ENCODE peak calls at places on chromosome 6, in eight cellular contexts. T is CD8-positive, alpha-beta T cell; G is small intestine; N is cardiac muscle cell; F is gastrocnemius medialis; U is endodermal cell; J is CD8-positive, alpha-beta memory T cell; P is A549. I is an unnamed sample.

GRCh38 chr6:160132776-160133338 is 11.2 kb downstream of the SLC22A1 start:
- DNase-seq in T (no peak), G (no peak), N (no peak), F (no peak), U (peak; percentile 69), J (no peak), P (no peak), I (no peak)

GRCh38 chr6:84645563-84646266 is 118.7 kb downstream of the TBX18 start:
- DNase-seq in T (no peak), G (no peak), N (no peak), F (no peak), U (no peak), J (no peak), P (no peak), I (no peak)

GRCh38 chr6:13911337-13911736 is 13.4 kb upstream of the RNF182 start:
- DNase-seq in T (no peak), G (no peak), N (no peak), F (no peak), U (no peak), J (no peak), P (no peak), I (no peak)

GRCh38 chr6:105882071-105882803 is 203.9 kb upstream of the PRDM1 start:
- DNase-seq in T (no peak), G (no peak), N (no peak), F (no peak), U (no peak), J (no peak), P (no peak), I (no peak)

GRCh38 chr6:152316024-152316423 is 321.1 kb downstream of the SYNE1 start:
- DNase-seq in T (no peak), G (no peak), N (no peak), F (peak; percentile 16), U (no peak), J (no peak), P (no peak), I (no peak)

GRCh38 chr6:113352029-113352801 is 504.9 kb upstream of the MARCKS start:
- DNase-seq in T (no peak), G (peak; percentile 73), N (no peak), F (no peak), U (no peak), J (no peak), P (peak; percentile 33), I (peak; percentile 6)

GRCh38 chr6:1597121-1597744 is 12.5 kb upstream of the FOXC1 start:
- DNase-seq in T (no peak), G (no peak), N (no peak), F (no peak), U (peak; percentile 90), J (no peak), P (no peak), I (no peak)

GRCh38 chr6:146311079-146311478 is 232.6 kb upstream of the RAB32 start:
- DNase-seq in T (no peak), G (no peak), N (no peak), F (no peak), U (no peak), J (no peak), P (no peak), I (no peak)

GRCh38 chr6:49072146-49072545 is 390.9 kb downstream of the MMUT start:
- DNase-seq in T (no peak), G (no peak), N (no peak), F (no peak), U (no peak), J (no peak), P (no peak), I (no peak)

GRCh38 chr6:91718198-91718597 is 1131.3 kb upstream of the MAP3K7 start:
- DNase-seq in T (no peak), G (no peak), N (no peak), F (no peak), U (no peak), J (no peak), P (no peak), I (no peak)

GRCh38 chr6:73565767-73566485 is 45.1 kb upstream of the EEF1A1 start:
- DNase-seq in T (no peak), G (no peak), N (peak; percentile 61), F (no peak), U (peak; percentile 82), J (no peak), P (no peak), I (no peak)

GRCh38 chr6:136334853-136335252 is 45.2 kb upstream of the BCLAF1 start:
- DNase-seq in T (no peak), G (no peak), N (no peak), F (no peak), U (peak; percentile 86), J (no peak), P (no peak), I (no peak)

GRCh38 chr6:44057931-44058616 is 69.2 kb downstream of the MRPL14 start:
- DNase-seq in T (no peak), G (no peak), N (no peak), F (no peak), U (no peak), J (no peak), P (no peak), I (no peak)

GRCh38 chr6:168908166-168908565 is 345.5 kb downstream of the THBS2 start:
- DNase-seq in T (no peak), G (no peak), N (no peak), F (no peak), U (no peak), J (no peak), P (no peak), I (no peak)

GRCh38 chr6:6700421-6700820 is 111.9 kb downstream of the LY86 start:
- DNase-seq in T (no peak), G (no peak), N (no peak), F (no peak), U (no peak), J (no peak), P (no peak), I (no peak)

GRCh38 chr6:105263685-105264298 is 84.0 kb upstream of the POPDC3 start:
- DNase-seq in T (no peak), G (no peak), N (no peak), F (no peak), U (no peak), J (no peak), P (no peak), I (no peak)

GRCh38 chr6:163415176-163415619 is 680 bp downstream of the QKI start:
- DNase-seq in T (peak; percentile 27), G (no peak), N (no peak), F (no peak), U (peak; percentile 76), J (peak; percentile 7), P (no peak), I (peak; percentile 34)

GRCh38 chr6:89360415-89360999 is 8.0 kb upstream of the UBE2J1 start:
- DNase-seq in T (no peak), G (no peak), N (no peak), F (no peak), U (no peak), J (no peak), P (no peak), I (no peak)

GRCh38 chr6:83781506-83781905 is 71.7 kb upstream of the RIPPLY2 start:
- DNase-seq in T (no peak), G (no peak), N (peak; percentile 54), F (no peak), U (no peak), J (no peak), P (no peak), I (no peak)

GRCh38 chr6:25006565-25007001 is 70.8 kb upstream of the RIPOR2 start:
- DNase-seq in T (peak; percentile 43), G (peak; percentile 71), N (no peak), F (peak; percentile 46), U (no peak), J (no peak), P (no peak), I (peak; percentile 73)

GRCh38 chr6:25004357-25004756 is 68.6 kb upstream of the RIPOR2 start:
- DNase-seq in T (no peak), G (no peak), N (no peak), F (no peak), U (peak; percentile 53), J (no peak), P (no peak), I (no peak)

GRCh38 chr6:25007269-25007699 is 71.5 kb upstream of the RIPOR2 start:
- DNase-seq in T (no peak), G (no peak), N (no peak), F (no peak), U (no peak), J (no peak), P (no peak), I (no peak)

GRCh38 chr6:25005010-25005409 is 69.2 kb upstream of the RIPOR2 start:
- DNase-seq in T (no peak), G (no peak), N (peak; percentile 50), F (no peak), U (no peak), J (no peak), P (no peak), I (no peak)

DNA sequence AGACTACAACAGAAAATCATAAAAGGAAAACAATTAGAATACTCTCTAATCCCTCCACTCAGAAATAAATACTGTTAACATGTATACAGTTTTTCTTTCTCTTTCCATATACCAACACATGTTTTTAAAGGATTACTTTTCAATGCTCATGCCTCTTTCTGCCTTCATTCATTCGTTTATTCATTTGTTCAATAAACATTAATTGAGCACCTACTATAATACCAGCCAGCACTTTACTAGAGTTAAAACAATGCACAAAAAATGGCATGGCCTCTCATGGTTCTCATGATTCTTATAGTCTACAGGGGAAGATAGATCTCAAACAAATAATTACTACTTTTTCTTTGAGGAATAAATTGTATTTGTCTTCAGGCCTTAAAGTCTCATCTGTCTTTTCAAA is 70.3 kb upstream of the RIPOR2 start:
- DNase-seq in T (no peak), G (no peak), N (no peak), F (no peak), U (no peak), J (no peak), P (no peak), I (no peak)
- H3K27ac ChIP-seq in T (no peak overlapping the region), G (no peak overlapping the region), N (no peak overlapping the region), F (peak overlapping the region; percentile 49), U (no peak overlapping the region), J (no peak overlapping the region), P (peak overlapping the region; percentile 67), I (peak overlapping the region; percentile 2)

GRCh38 chr6:74717591-74717990 is 488.3 kb downstream of the COL12A1 start:
- DNase-seq in T (no peak), G (no peak), N (no peak), F (no peak), U (no peak), J (no peak), P (no peak), I (no peak)
- H3K9me3 ChIP-seq in T (no peaks in the 10 kb centered on the region), G (no peaks in the 10 kb centered on the region), N (no peaks in the 10 kb centered on the region), F (no peaks in the 10 kb centered on the region), U (no peaks in the 10 kb centered on the region), J (no peaks in the 10 kb centered on the region), P (peaks cover 4% of the 10 kb centered on the region), I (no peaks in the 10 kb centered on the region)

DNA sequence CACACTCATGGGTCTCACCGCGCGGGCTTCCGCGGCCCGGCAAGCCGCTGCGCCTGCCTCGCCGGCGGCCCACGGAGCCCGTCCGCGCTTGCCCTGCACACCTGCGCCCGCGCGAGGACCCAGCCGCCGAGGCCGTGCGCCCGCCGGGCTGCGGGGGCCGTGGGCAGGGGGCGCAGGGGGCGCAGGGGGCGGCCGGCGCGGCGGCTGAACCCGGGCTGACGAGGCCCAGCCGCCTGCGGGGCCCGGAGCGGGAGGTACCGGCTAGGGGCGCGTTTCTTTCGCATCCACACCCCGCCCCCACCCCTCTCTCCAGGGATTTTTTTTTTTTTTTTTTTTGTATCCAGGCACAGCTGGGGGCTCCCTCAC is 43.8 kb upstream of the OSTM1 start:
- DNase-seq in T (peak; percentile 18), G (no peak), N (no peak), F (no peak), U (no peak), J (no peak), P (no peak), I (no peak)
- H3K4me3 ChIP-seq in T (peak overlapping the region; percentile 71), G (no peak overlapping the region), N (no peak overlapping the region), F (peak overlapping the region; percentile 90), U (peak overlapping the region; percentile 69), J (peak overlapping the region; percentile 57), P (peak overlapping the region; percentile 46), I (peak overlapping the region; percentile 20)

GRCh38 chr6:128479048-128479666 is 41.2 kb downstream of the PTPRK start:
- DNase-seq in T (no peak), G (no peak), N (no peak), F (no peak), U (no peak), J (no peak), P (no peak), I (no peak)
- H3K27ac ChIP-seq in T (no peak overlapping the region), G (peak overlapping the region; percentile 12), N (no peak overlapping the region), F (no peak overlapping the region), U (no peak overlapping the region), J (no peak overlapping the region), P (no peak overlapping the region), I (peak overlapping the region; percentile 4)